ENCODE peak calls at places on chromosomes 2 and 18, in six cellular contexts. S is cardiac fibroblast; D is stimulated activated CD4-positive, alpha-beta T cell treated with anti-CD3 and anti-CD28 coated beads, Interleukin-15, amount 100 ng/mL, for 1 hour; E is lung microvascular endothelial cell; B is RKO; Y is sigmoid colon. W is an unnamed sample.

GRCh38 chr18:58449366-58449935 is 179.4 kb downstream of the ALPK2 start:
- DNase-seq in D (no peak), E (no peak), Y (no peak), S (no peak), B (no peak), W (no peak)

GRCh38 chr2:71457959-71458322 is 4.6 kb downstream of the DYSF start:
- DNase-seq in E (no peak), D (no peak), B (no peak), S (no peak), Y (no peak), W (no peak)

GRCh38 chr2:67039058-67039457 is 358.1 kb upstream of the ETAA1 start:
- DNase-seq in E (no peak), D (no peak), B (no peak), S (no peak), Y (no peak), W (no peak)

GRCh38 chr2:8488001-8488738 is 193.7 kb upstream of the ID2 start:
- DNase-seq in S (no peak), E (no peak), D (peak; percentile 27), Y (peak; percentile 45), B (no peak), W (no peak)

GRCh38 chr2:168490015-168490874 is 34.2 kb downstream of the CERS6 start:
- DNase-seq in B (no peak), D (peak; percentile 4), Y (no peak), S (peak; percentile 90), E (peak; percentile 84), W (no peak)

GRCh38 chr2:49371302-49371701 is 217.0 kb upstream of the FSHR start:
- DNase-seq in B (no peak), D (no peak), E (no peak), S (no peak), Y (no peak), W (no peak)

GRCh38 chr2:11647834-11648600 is 22.0 kb downstream of the NTSR2 start:
- DNase-seq in D (no peak), B (no peak), S (peak; percentile 26), E (peak; percentile 66), Y (no peak), W (no peak)

GRCh38 chr2:61117534-61117933 is 44.5 kb upstream of the C2orf74 start:
- DNase-seq in D (no peak), S (peak; percentile 13), Y (no peak), E (no peak), B (no peak), W (peak; percentile 67)

GRCh38 chr18:12921178-12921577 is 26.6 kb upstream of the SEH1L start:
- DNase-seq in D (no peak), B (no peak), S (no peak), E (no peak), Y (no peak), W (no peak)

GRCh38 chr2:205989291-205990071 is 96.5 kb downstream of the INO80D start:
- DNase-seq in E (no peak), B (no peak), Y (no peak), D (no peak), S (peak; percentile 23), W (no peak)